ENCODE peak calls at places on chromosomes 12 and 14, in five cellular contexts. N is A549, I is HepG2, O is K562, G is H1. L is an unnamed sample.

GRCh38 chr12:67741234-67741633 is 92.7 kb downstream of the DYRK2 start:
- DNase-seq in N (no peak), I (no peak), O (no peak), G (no peak), L (no peak)

GRCh38 chr12:124026755-124027745 is 54.0 kb downstream of the ZNF664 start:
- DNase-seq in N (no peak), I (no peak), O (peak; percentile 47), G (no peak), L (peak; percentile 86)

GRCh38 chr12:117404203-117404853 is 42.9 kb upstream of the NOS1 start:
- DNase-seq in N (no peak), I (no peak), O (no peak), G (no peak), L (no peak)

GRCh38 chr14:36070056-36071043 is 106.2 kb downstream of the PTCSC3 start:
- DNase-seq in N (peak; percentile 82), I (peak; percentile 84), O (peak; percentile 32), G (peak; percentile 44), L (peak; percentile 64)

GRCh38 chr12:130783110-130783715 is 55.8 kb downstream of the STX2 start:
- DNase-seq in N (no peak), I (no peak), O (no peak), G (no peak), L (no peak)

GRCh38 chr12:6752181-6752930 is 585 bp downstream of the MLF2 start:
- DNase-seq in N (peak; percentile 69), I (peak; percentile 51), O (peak; percentile 34), G (no peak), L (peak; percentile 62)

GRCh38 chr12:81450920-81451739 is 308.0 kb downstream of the PPFIA2 start:
- DNase-seq in N (peak; percentile 79), I (peak; percentile 58), O (peak; percentile 7), G (peak; percentile 25), L (peak; percentile 54)

GRCh38 chr12:113299619-113300237 is 35.2 kb downstream of the SLC8B1 start:
- DNase-seq in N (peak; percentile 80), I (peak; percentile 54), O (peak; percentile 79), G (peak; percentile 49), L (peak; percentile 73)

GRCh38 chr12:68749443-68749842 is 3.5 kb downstream of the SLC35E3 start:
- DNase-seq in N (no peak), I (no peak), O (no peak), G (no peak), L (no peak)

GRCh38 chr14:75497191-75497590 is 25.1 kb upstream of the BATF start:
- DNase-seq in N (no peak), I (no peak), O (no peak), G (no peak), L (no peak)

DNA sequence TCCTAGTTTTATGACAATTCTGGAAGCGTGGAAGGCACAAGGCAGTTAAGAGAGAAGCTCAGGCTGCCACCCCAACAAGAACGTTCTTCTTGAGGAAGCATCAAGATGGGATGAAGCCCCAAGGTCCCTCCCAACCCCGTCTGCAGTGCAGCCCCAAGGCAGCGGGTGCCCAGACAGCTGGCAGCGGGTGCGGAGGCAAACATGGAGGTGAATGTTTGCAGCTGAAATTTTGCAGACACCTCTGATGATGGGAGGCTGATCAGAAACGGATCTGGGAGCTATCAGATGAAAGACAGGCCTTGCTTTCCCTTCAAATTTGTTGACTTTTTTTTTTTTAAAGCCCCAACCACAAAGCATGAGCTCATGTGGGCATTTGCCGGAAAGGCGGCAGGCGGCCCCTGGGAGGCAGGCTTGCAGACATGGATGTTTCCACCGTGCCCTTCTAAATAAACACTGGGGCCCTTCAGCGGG is 230.7 kb upstream of the RTL1 start:
- DNase-seq in N (no peak), I (no peak), O (no peak), G (no peak), L (no peak)
- TF ChIP-seq MAFK in N (no peak), I (no peak), O (no peak), G (no peak), L (no peak)

GRCh38 chr12:102690267-102690666 is 209.9 kb upstream of the IGF1 start:
- DNase-seq in N (no peak), I (no peak), O (no peak), G (no peak), L (no peak)

GRCh38 chr12:102689701-102690100 is 209.3 kb upstream of the IGF1 start:
- DNase-seq in N (no peak), I (no peak), O (no peak), G (no peak), L (no peak)

GRCh38 chr12:102696045-102696444 is 215.7 kb upstream of the IGF1 start:
- DNase-seq in N (no peak), I (no peak), O (no peak), G (no peak), L (no peak)

GRCh38 chr12:102691773-102692555 is 211.6 kb upstream of the IGF1 start:
- DNase-seq in N (no peak), I (no peak), O (no peak), G (no peak), L (no peak)

GRCh38 chr12:102694913-102695312 is 214.6 kb upstream of the IGF1 start:
- DNase-seq in N (no peak), I (no peak), O (no peak), G (no peak), L (no peak)
- TF ChIP-seq MAFK in N (peak; percentile 65), I (peak; percentile 81), O (peak; percentile 69), G (peak; percentile 8), L (peak; percentile 32)

GRCh38 chr12:27332407-27333310 is at the start of gene BMAL2:
- DNase-seq in N (peak; percentile 29), I (peak; percentile 20), O (peak; percentile 44), G (no peak), L (peak; percentile 43)

GRCh38 chr12:27333311-27334009 is 824 bp downstream of the BMAL2 start:
- DNase-seq in N (no peak), I (no peak), O (peak; percentile 9), G (no peak), L (no peak)

GRCh38 chr12:27331299-27331926 is 1.2 kb upstream of the BMAL2 start:
- DNase-seq in N (peak; percentile 83), I (peak; percentile 35), O (peak; percentile 35), G (no peak), L (peak; percentile 98)

GRCh38 chr12:27330846-27331245 is 1.8 kb upstream of the BMAL2 start:
- DNase-seq in N (no peak), I (no peak), O (no peak), G (no peak), L (no peak)

DNA sequence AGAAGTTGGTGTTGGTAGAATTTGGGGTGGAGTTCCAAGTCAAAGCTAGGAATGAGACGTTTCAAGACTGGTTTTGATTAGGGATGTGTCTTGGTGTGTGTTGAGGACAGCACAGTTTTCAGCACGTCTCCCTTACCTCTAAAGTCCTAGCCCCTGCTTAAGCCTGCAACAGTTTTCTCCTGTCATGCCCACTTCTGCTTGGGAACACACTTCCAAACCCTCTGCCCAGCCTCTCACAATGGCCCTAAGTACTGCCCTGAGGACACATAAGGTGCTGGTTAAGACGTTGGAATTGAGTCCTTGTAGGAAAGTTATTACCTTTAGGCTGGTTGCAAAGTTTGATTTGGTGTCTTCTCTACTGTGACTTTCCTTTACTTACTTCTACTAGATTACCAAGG is 710 bp upstream of the BMAL2 start:
- DNase-seq in N (no peak), I (no peak), O (no peak), G (no peak), L (no peak)
- TF ChIP-seq MAFK in N (no peak), I (no peak), O (no peak), G (no peak), L (no peak)

GRCh38 chr12:85568395-85569103 is 267.7 kb downstream of the RASSF9 start:
- DNase-seq in N (no peak), I (peak; percentile 18), O (no peak), G (no peak), L (no peak)
- TF ChIP-seq MAFK in N (no peak), I (no peak), O (no peak), G (no peak), L (no peak)

GRCh38 chr14:103385994-103386491 is 828 bp downstream of the MARK3 start:
- DNase-seq in N (no peak), I (no peak), O (no peak), G (no peak), L (peak; percentile 31)
- TF ChIP-seq MAFK in N (no peak), I (no peak), O (no peak), G (no peak), L (no peak)

L was measured in IMR-90.